ENCODE peak calls at places on chromosomes 5 and 9, in nine cellular contexts. Z, A, L, R, T, H, P, K and I are unnamed samples.

GRCh38 chr5:58410441-58410840 is 49.4 kb downstream of the PLK2 start:
- DNase-seq in Z (peak; percentile 39), A (peak; percentile 9), L (peak; percentile 49), R (peak; percentile 75), T (peak; percentile 91), H (no peak), P (no peak), K (no peak), I (no peak)

GRCh38 chr5:112161392-112161748 is 257.7 kb downstream of the EPB41L4A start:
- DNase-seq in Z (no peak), A (no peak), L (no peak), R (peak; percentile 50), T (no peak), H (no peak), P (no peak), K (no peak), I (no peak)

GRCh38 chr5:78508231-78508765 is 140.3 kb downstream of the LHFPL2 start:
- DNase-seq in Z (no peak), A (peak; percentile 27), L (peak; percentile 40), R (peak; percentile 14), T (peak; percentile 65), H (no peak), P (no peak), K (no peak), I (no peak)

GRCh38 chr5:107542831-107543231 is 127.9 kb downstream of the EFNA5 start:
- DNase-seq in Z (no peak), A (peak; percentile 29), L (peak; percentile 68), R (peak; percentile 85), T (peak; percentile 81), H (no peak), P (no peak), K (no peak), I (no peak)

GRCh38 chr5:137176126-137176525 is 323.0 kb downstream of the SPOCK1 start:
- DNase-seq in Z (no peak), A (no peak), L (no peak), R (no peak), T (no peak), H (no peak), P (no peak), K (no peak), I (no peak)

GRCh38 chr9:100058699-100059579 is 39.9 kb downstream of the ERP44 start:
- DNase-seq in Z (peak; percentile 77), A (no peak), L (no peak), R (no peak), T (no peak), H (no peak), P (no peak), K (no peak), I (no peak)

GRCh38 chr5:128536861-128537305 is 1.2 kb downstream of the FBN2 start:
- DNase-seq in Z (no peak), A (no peak), L (no peak), R (no peak), T (peak; percentile 58), H (no peak), P (no peak), K (no peak), I (no peak)

GRCh38 chr5:81121836-81122235 is 111.3 kb upstream of the CKMT2 start:
- DNase-seq in Z (peak; percentile 2), A (no peak), L (no peak), R (no peak), T (peak; percentile 12), H (no peak), P (no peak), K (no peak), I (no peak)

GRCh38 chr5:138595396-138595795 is 20.2 kb upstream of the HSPA9 start:
- DNase-seq in Z (no peak), A (no peak), L (no peak), R (peak; percentile 15), T (no peak), H (no peak), P (no peak), K (no peak), I (no peak)

GRCh38 chr9:113479150-113479761 is 15.7 kb downstream of the RGS3 start:
- DNase-seq in Z (no peak), A (no peak), L (no peak), R (no peak), T (no peak), H (no peak), P (no peak), K (no peak), I (no peak)

GRCh38 chr9:131739192-131739961 is 499 bp downstream of the RAPGEF1 start:
- DNase-seq in Z (peak; percentile 41), A (no peak), L (peak; percentile 29), R (peak; percentile 78), T (peak; percentile 72), H (peak; percentile 11), P (no peak), K (no peak), I (no peak)

GRCh38 chr5:38871211-38871610 is 25.4 kb downstream of the OSMR start:
- DNase-seq in Z (no peak), A (no peak), L (no peak), R (no peak), T (no peak), H (no peak), P (no peak), K (peak; percentile 24), I (no peak)

GRCh38 chr5:9838906-9839305 is 208.8 kb upstream of the TAS2R1 start:
- DNase-seq in Z (no peak), A (no peak), L (no peak), R (peak; percentile 52), T (no peak), H (peak; percentile 13), P (no peak), K (no peak), I (no peak)

GRCh38 chr5:11422342-11422741 is 481.9 kb downstream of the CTNND2 start:
- DNase-seq in Z (no peak), A (no peak), L (no peak), R (no peak), T (no peak), H (no peak), P (no peak), K (no peak), I (peak; percentile 24)

GRCh38 chr9:100911273-100911672 is 117.3 kb upstream of the PLPPR1 start:
- DNase-seq in Z (no peak), A (no peak), L (no peak), R (no peak), T (no peak), H (peak; percentile 53), P (no peak), K (no peak), I (no peak)

GRCh38 chr9:129880654-129881546 is 45.6 kb downstream of the USP20 start:
- DNase-seq in Z (no peak), A (no peak), L (no peak), R (no peak), T (no peak), H (no peak), P (no peak), K (no peak), I (no peak)

GRCh38 chr5:107888541-107888940 is 217.8 kb upstream of the EFNA5 start:
- DNase-seq in Z (no peak), A (no peak), L (no peak), R (no peak), T (no peak), H (no peak), P (no peak), K (no peak), I (no peak)

GRCh38 chr5:95554331-95554646 is 488 bp downstream of the SKIC3 start:
- DNase-seq in Z (peak; percentile 65), A (no peak), L (no peak), R (no peak), T (no peak), H (no peak), P (no peak), K (no peak), I (no peak)

GRCh38 chr5:116388564-116389258 is 185.9 kb downstream of the SEMA6A start:
- DNase-seq in Z (no peak), A (no peak), L (no peak), R (no peak), T (no peak), H (no peak), P (no peak), K (no peak), I (no peak)

GRCh38 chr5:58582004-58582403 is 871 bp upstream of the RAB3C start:
- DNase-seq in Z (no peak), A (no peak), L (no peak), R (peak; percentile 82), T (no peak), H (peak; percentile 65), P (no peak), K (no peak), I (no peak)

GRCh38 chr5:122703214-122703613 is 71.7 kb upstream of the SNX2 start:
- DNase-seq in Z (no peak), A (no peak), L (no peak), R (no peak), T (no peak), H (no peak), P (no peak), K (no peak), I (no peak)

GRCh38 chr5:92939428-92939827 is 641.6 kb downstream of the NR2F1-AS1 start:
- DNase-seq in Z (no peak), A (no peak), L (no peak), R (no peak), T (no peak), H (no peak), P (no peak), K (no peak), I (no peak)

GRCh38 chr5:151051931-151052608 is 28.8 kb downstream of the TNIP1 start:
- DNase-seq in Z (no peak), A (no peak), L (no peak), R (no peak), T (no peak), H (no peak), P (no peak), K (no peak), I (no peak)

GRCh38 chr5:158126442-158127399 is 267.8 kb upstream of the CLINT1 start:
- DNase-seq in Z (no peak), A (no peak), L (no peak), R (no peak), T (no peak), H (no peak), P (no peak), K (no peak), I (no peak)

GRCh38 chr9:96376926-96377874 is 6.3 kb downstream of the SLC35D2 start:
- DNase-seq in Z (no peak), A (peak; percentile 32), L (peak; percentile 69), R (no peak), T (peak; percentile 51), H (no peak), P (peak; percentile 70), K (no peak), I (no peak)

GRCh38 chr5:127280494-127281220 is 9.9 kb upstream of the MEGF10 start:
- DNase-seq in Z (no peak), A (no peak), L (peak; percentile 9), R (peak; percentile 58), T (peak; percentile 14), H (peak; percentile 34), P (no peak), K (no peak), I (peak; percentile 17)

GRCh38 chr9:107848598-107848997 is 359.0 kb upstream of the KLF4 start:
- DNase-seq in Z (no peak), A (no peak), L (no peak), R (no peak), T (peak; percentile 79), H (no peak), P (no peak), K (no peak), I (no peak)

GRCh38 chr5:150247726-150248125 is 41.8 kb downstream of the CAMK2A start:
- DNase-seq in Z (no peak), A (no peak), L (no peak), R (no peak), T (no peak), H (no peak), P (no peak), K (no peak), I (no peak)

GRCh38 chr9:98927724-98928123 is 16.0 kb upstream of the COL15A1 start:
- DNase-seq in Z (no peak), A (no peak), L (no peak), R (no peak), T (no peak), H (no peak), P (no peak), K (no peak), I (no peak)

GRCh38 chr5:143601917-143602333 is 198.4 kb upstream of the NR3C1 start:
- DNase-seq in Z (no peak), A (no peak), L (no peak), R (no peak), T (no peak), H (no peak), P (no peak), K (no peak), I (no peak)

GRCh38 chr9:33458444-33458843 is 11.1 kb upstream of the AQP3 start:
- DNase-seq in Z (peak; percentile 41), A (peak; percentile 30), L (peak; percentile 64), R (peak; percentile 96), T (no peak), H (no peak), P (no peak), K (no peak), I (no peak)